ENCODE peak calls at places on chromosomes 7 and 10, in six cellular contexts. G, C, W, Y, A and E are unnamed samples.

GRCh38 chr10:46523881-46524470 is 32.5 kb downstream of the GPRIN2 start:
- DNase-seq in G (no peak), C (peak; percentile 78), W (peak; percentile 98), Y (peak; percentile 91), A (no peak), E (no peak)

GRCh38 chr7:519429-519973 is at the start of gene PDGFA:
- DNase-seq in G (no peak), C (peak; percentile 48), W (peak; percentile 67), Y (peak; percentile 37), A (no peak), E (no peak)

GRCh38 chr7:23121175-23121574 is 15.6 kb downstream of the KLHL7 start:
- DNase-seq in G (no peak), C (no peak), W (no peak), Y (no peak), A (no peak), E (no peak)

GRCh38 chr10:30736685-30737232 is 107.2 kb upstream of the LYZL2 start:
- DNase-seq in G (no peak), C (peak; percentile 100), W (peak; percentile 99), Y (peak; percentile 100), A (no peak), E (no peak)

GRCh38 chr7:102836206-102836938 is 76.4 kb upstream of the LRRC17 start:
- DNase-seq in G (no peak), C (peak; percentile 88), W (peak; percentile 93), Y (peak; percentile 98), A (no peak), E (no peak)

GRCh38 chr7:22481726-22482125 is 18.3 kb downstream of the STEAP1B start:
- DNase-seq in G (peak; percentile 64), C (no peak), W (peak; percentile 64), Y (peak; percentile 13), A (peak; percentile 81), E (no peak)

GRCh38 chr7:1059200-1060091 is 15.1 kb downstream of the GPR146 start:
- DNase-seq in G (peak; percentile 15), C (peak; percentile 24), W (peak; percentile 12), Y (no peak), A (no peak), E (peak; percentile 94)

GRCh38 chr10:77926566-77927342 is at the start of gene DLG5:
- DNase-seq in G (peak; percentile 66), C (peak; percentile 61), W (peak; percentile 76), Y (no peak), A (peak; percentile 46), E (peak; percentile 65)

GRCh38 chr7:158237672-158238335 is 349.8 kb downstream of the PTPRN2 start:
- DNase-seq in G (no peak), C (no peak), W (no peak), Y (no peak), A (no peak), E (no peak)

GRCh38 chr10:121270906-121271305 is 327.3 kb downstream of the FGFR2 start:
- DNase-seq in G (no peak), C (no peak), W (no peak), Y (no peak), A (no peak), E (no peak)

GRCh38 chr7:427506-428103 is 92.0 kb downstream of the PDGFA start:
- DNase-seq in G (no peak), C (no peak), W (no peak), Y (no peak), A (no peak), E (no peak)

GRCh38 chr7:20030417-20030816 is 186.8 kb downstream of the MACC1 start:
- DNase-seq in G (no peak), C (no peak), W (peak; percentile 5), Y (no peak), A (peak; percentile 28), E (no peak)

GRCh38 chr7:122790132-122790531 is 87.4 kb upstream of the RNF148 start:
- DNase-seq in G (no peak), C (no peak), W (no peak), Y (no peak), A (no peak), E (no peak)

GRCh38 chr7:131502810-131503545 is 53.5 kb downstream of the PODXL start:
- DNase-seq in G (no peak), C (peak; percentile 67), W (peak; percentile 66), Y (no peak), A (no peak), E (no peak)

GRCh38 chr10:72080042-72081035 is 8.0 kb downstream of the SPOCK2 start:
- DNase-seq in G (no peak), C (no peak), W (no peak), Y (no peak), A (no peak), E (peak; percentile 48)

GRCh38 chr10:43781480-43782361 is 133.0 kb upstream of the ZNF32 start:
- DNase-seq in G (peak; percentile 60), C (no peak), W (no peak), Y (peak; percentile 50), A (peak; percentile 87), E (no peak)

GRCh38 chr7:157552295-157552993 is 215.6 kb downstream of the DNAJB6 start:
- DNase-seq in G (no peak), C (no peak), W (no peak), Y (no peak), A (no peak), E (no peak)

GRCh38 chr7:107064255-107064654 is 19.8 kb downstream of the PRKAR2B start:
- DNase-seq in G (no peak), C (no peak), W (no peak), Y (no peak), A (no peak), E (no peak)

GRCh38 chr10:21173964-21174669 is 277.0 kb upstream of the NEBL start:
- DNase-seq in G (no peak), C (no peak), W (peak; percentile 32), Y (no peak), A (peak; percentile 18), E (peak; percentile 78)

GRCh38 chr7:142795339-142795863 is 24.6 kb downstream of the PRSS2 start:
- DNase-seq in G (peak; percentile 90), C (no peak), W (no peak), Y (no peak), A (no peak), E (peak; percentile 87)

GRCh38 chr10:68364101-68364886 is 31.6 kb upstream of the PBLD start:
- DNase-seq in G (no peak), C (no peak), W (peak; percentile 15), Y (no peak), A (no peak), E (no peak)

DNA sequence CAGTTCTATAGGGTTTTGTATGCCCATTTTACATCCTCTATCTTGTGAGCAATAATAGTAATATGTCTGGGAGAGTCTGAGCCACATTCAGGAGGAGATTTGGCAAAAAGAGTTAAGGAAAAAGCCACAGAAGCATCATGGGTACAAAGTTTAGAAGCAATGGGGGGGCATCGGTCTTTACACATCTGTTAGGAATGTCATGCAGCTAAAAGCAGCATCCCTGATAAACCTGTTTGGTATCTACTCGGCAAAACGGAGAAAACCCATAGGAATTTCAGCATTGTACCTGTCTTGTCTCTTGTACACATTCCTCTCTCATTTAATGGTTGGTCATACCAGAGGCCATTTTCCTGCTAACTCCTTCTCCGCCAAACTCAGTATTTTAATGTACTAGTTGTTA is 12.5 kb upstream of the HERPUD2 start:
- DNase-seq in G (no peak), C (no peak), W (peak; percentile 54), Y (peak; percentile 65), A (no peak), E (peak; percentile 69)
- H2AFZ ChIP-seq in G (no peak overlapping the region), C (no peak overlapping the region), W (peak overlapping the region; percentile 13), Y (no peak overlapping the region), A (no peak overlapping the region), E (no peak overlapping the region)

GRCh38 chr7:155371331-155371883 is 73.7 kb downstream of the INSIG1 start:
- DNase-seq in G (no peak), C (no peak), W (no peak), Y (no peak), A (no peak), E (peak; percentile 40)
- TF ChIP-seq EZH2 in G (no peak), C (peak; percentile 11), W (no peak), Y (no peak), A (no peak), E (peak; percentile 81)

GRCh38 chr10:70762441-70763177 is 22.6 kb downstream of the TBATA start:
- DNase-seq in G (no peak), C (no peak), W (no peak), Y (no peak), A (no peak), E (no peak)

GRCh38 chr10:70769121-70769520 is 16.1 kb downstream of the TBATA start:
- DNase-seq in G (no peak), C (no peak), W (no peak), Y (no peak), A (no peak), E (no peak)

GRCh38 chr10:70770001-70770400 is 15.2 kb downstream of the TBATA start:
- DNase-seq in G (no peak), C (no peak), W (no peak), Y (no peak), A (no peak), E (no peak)

GRCh38 chr10:70763567-70763966 is 21.6 kb downstream of the TBATA start:
- DNase-seq in G (peak; percentile 33), C (no peak), W (no peak), Y (no peak), A (no peak), E (no peak)

DNA sequence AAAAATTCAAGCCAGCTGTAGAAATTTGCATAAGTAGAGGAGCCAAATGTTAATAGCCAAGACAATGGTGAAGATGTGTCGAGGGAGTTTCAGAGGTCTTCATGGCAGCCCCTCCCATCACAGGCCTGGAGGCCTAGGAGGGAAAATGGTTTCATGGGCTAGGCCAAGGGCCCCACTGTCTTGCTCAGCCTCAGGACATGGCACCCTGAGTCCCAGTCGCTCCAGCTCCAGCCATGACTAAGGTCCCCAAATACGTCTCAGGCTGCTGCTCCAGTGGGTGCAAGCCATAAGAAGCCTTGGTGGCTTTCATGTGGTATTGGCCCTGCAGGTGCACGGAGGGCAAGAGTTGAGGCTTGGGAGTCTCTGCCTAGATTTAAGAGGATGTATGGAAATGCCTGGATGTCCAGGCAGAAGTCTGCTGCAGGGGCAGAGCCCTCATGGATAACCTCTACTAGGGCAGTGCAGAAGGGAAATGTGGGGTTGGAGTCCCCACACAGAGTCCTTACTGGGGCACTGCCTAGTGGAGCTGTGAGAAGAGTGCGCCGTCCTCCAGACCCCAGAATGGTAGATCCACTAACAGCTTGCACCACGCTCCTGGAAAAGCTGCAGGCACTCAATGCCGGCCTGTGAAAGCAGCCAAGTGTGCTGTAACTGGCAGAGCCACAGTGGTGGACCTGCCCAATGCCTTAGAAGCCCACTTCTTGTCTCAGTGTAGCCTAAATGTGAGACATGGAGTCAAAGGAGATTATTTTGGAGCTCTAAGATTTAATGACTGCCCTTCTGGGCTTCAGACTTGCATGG is 19.2 kb downstream of the TBATA start:
- DNase-seq in G (no peak), C (no peak), W (no peak), Y (no peak), A (no peak), E (no peak)
- H2AFZ ChIP-seq in G (no peak overlapping the region), C (no peak overlapping the region), W (no peak overlapping the region), Y (no peak overlapping the region), A (no peak overlapping the region), E (no peak overlapping the region)

GRCh38 chr7:27158436-27159277 is 2.2 kb upstream of the HOXA7 start:
- DNase-seq in G (no peak), C (no peak), W (no peak), Y (no peak), A (no peak), E (peak; percentile 46)

GRCh38 chr7:27159278-27160146 is 3.0 kb upstream of the HOXA7 start:
- DNase-seq in G (no peak), C (no peak), W (no peak), Y (no peak), A (no peak), E (no peak)

GRCh38 chr7:27156508-27156898 is at the start of gene HOXA7:
- DNase-seq in G (peak; percentile 76), C (peak; percentile 73), W (peak; percentile 91), Y (no peak), A (no peak), E (peak; percentile 84)

GRCh38 chr7:27156901-27157716 is 634 bp upstream of the HOXA7 start:
- DNase-seq in G (no peak), C (no peak), W (peak; percentile 57), Y (no peak), A (no peak), E (no peak)

GRCh38 chr7:27157717-27158431 is 1.4 kb upstream of the HOXA7 start:
- DNase-seq in G (no peak), C (no peak), W (no peak), Y (no peak), A (no peak), E (no peak)
- TF ChIP-seq EZH2 in G (no peak), C (no peak), W (no peak), Y (peak; percentile 86), A (no peak), E (peak; percentile 92)